ENCODE peak calls at places on chromosomes 13 and 19, in seven cellular contexts. One of them, this sample, is unnamed.

GRCh38 chr19:44662686-44663085 is 8.6 kb upstream of the CEACAM19 start:
- DNase-seq in C1 segment of cervical spinal cord: no peak
- DNase-seq in HEK293T: no peak
- DNase-seq in endothelial cell: no peak
- DNase-seq in HS-5: no peak
- DNase-seq in GM20000: no peak
- DNase-seq in cardiac fibroblast: peak
- DNase-seq in this sample: no peak

GRCh38 chr13:33154911-33155310 is 130.6 kb downstream of the STARD13 start:
- DNase-seq in C1 segment of cervical spinal cord: no peak
- DNase-seq in HEK293T: no peak
- DNase-seq in endothelial cell: no peak
- DNase-seq in HS-5: no peak
- DNase-seq in GM20000: no peak
- DNase-seq in cardiac fibroblast: no peak
- DNase-seq in this sample: no peak

GRCh38 chr19:47613165-47614146 is 4.5 kb downstream of the BICRA start:
- DNase-seq in C1 segment of cervical spinal cord: no peak
- DNase-seq in HEK293T: no peak
- DNase-seq in endothelial cell: peak
- DNase-seq in HS-5: no peak
- DNase-seq in GM20000: no peak
- DNase-seq in cardiac fibroblast: peak
- DNase-seq in this sample: no peak

GRCh38 chr19:17183858-17184271 is 31.3 kb upstream of the USE1 start:
- DNase-seq in C1 segment of cervical spinal cord: no peak
- DNase-seq in HEK293T: no peak
- DNase-seq in endothelial cell: no peak
- DNase-seq in HS-5: no peak
- DNase-seq in GM20000: peak
- DNase-seq in cardiac fibroblast: no peak
- DNase-seq in this sample: no peak

GRCh38 chr13:77124423-77124822 is 97.5 kb upstream of the FBXL3 start:
- DNase-seq in C1 segment of cervical spinal cord: no peak
- DNase-seq in HEK293T: no peak
- DNase-seq in endothelial cell: no peak
- DNase-seq in HS-5: no peak
- DNase-seq in GM20000: no peak
- DNase-seq in cardiac fibroblast: peak
- DNase-seq in this sample: no peak

GRCh38 chr13:87614276-87614675 is 56.9 kb upstream of the SLITRK5 start:
- DNase-seq in C1 segment of cervical spinal cord: no peak
- DNase-seq in HEK293T: no peak
- DNase-seq in endothelial cell: no peak
- DNase-seq in HS-5: no peak
- DNase-seq in GM20000: no peak
- DNase-seq in cardiac fibroblast: no peak
- DNase-seq in this sample: no peak

GRCh38 chr13:107277911-107278310 is 710.0 kb upstream of the ARGLU1 start:
- DNase-seq in C1 segment of cervical spinal cord: no peak
- DNase-seq in HEK293T: no peak
- DNase-seq in endothelial cell: no peak
- DNase-seq in HS-5: no peak
- DNase-seq in GM20000: no peak
- DNase-seq in cardiac fibroblast: no peak
- DNase-seq in this sample: no peak

GRCh38 chr13:46296920-46297319 is 85.2 kb downstream of the LRRC63 start:
- DNase-seq in C1 segment of cervical spinal cord: no peak
- DNase-seq in HEK293T: no peak
- DNase-seq in endothelial cell: no peak
- DNase-seq in HS-5: peak
- DNase-seq in GM20000: no peak
- DNase-seq in cardiac fibroblast: peak
- DNase-seq in this sample: no peak

GRCh38 chr13:42181381-42181953 is 90.5 kb upstream of the AKAP11 start:
- DNase-seq in C1 segment of cervical spinal cord: no peak
- DNase-seq in HEK293T: no peak
- DNase-seq in endothelial cell: no peak
- DNase-seq in HS-5: no peak
- DNase-seq in GM20000: no peak
- DNase-seq in cardiac fibroblast: peak
- DNase-seq in this sample: no peak

GRCh38 chr19:37872383-37872782 is 34.0 kb downstream of the WDR87 start:
- DNase-seq in C1 segment of cervical spinal cord: no peak
- DNase-seq in HEK293T: no peak
- DNase-seq in endothelial cell: no peak
- DNase-seq in HS-5: no peak
- DNase-seq in GM20000: no peak
- DNase-seq in cardiac fibroblast: no peak
- DNase-seq in this sample: no peak

GRCh38 chr13:110216403-110217041 is 90.4 kb downstream of the COL4A1 start:
- DNase-seq in C1 segment of cervical spinal cord: no peak
- DNase-seq in HEK293T: no peak
- DNase-seq in endothelial cell: no peak
- DNase-seq in HS-5: no peak
- DNase-seq in GM20000: no peak
- DNase-seq in cardiac fibroblast: peak
- DNase-seq in this sample: no peak

GRCh38 chr19:47176627-47177090 is 46.0 kb downstream of the SAE1 start:
- DNase-seq in C1 segment of cervical spinal cord: no peak
- DNase-seq in HEK293T: no peak
- DNase-seq in endothelial cell: no peak
- DNase-seq in HS-5: peak
- DNase-seq in GM20000: no peak
- DNase-seq in cardiac fibroblast: peak
- DNase-seq in this sample: no peak

GRCh38 chr19:34269968-34270621 is 15.7 kb downstream of the GARRE1 start:
- DNase-seq in C1 segment of cervical spinal cord: no peak
- DNase-seq in HEK293T: peak
- DNase-seq in endothelial cell: peak
- DNase-seq in HS-5: peak
- DNase-seq in GM20000: peak
- DNase-seq in cardiac fibroblast: peak
- DNase-seq in this sample: no peak

GRCh38 chr19:12657966-12658365 is 8.6 kb downstream of the MAN2B1 start:
- DNase-seq in C1 segment of cervical spinal cord: no peak
- DNase-seq in HEK293T: no peak
- DNase-seq in endothelial cell: no peak
- DNase-seq in HS-5: no peak
- DNase-seq in GM20000: no peak
- DNase-seq in cardiac fibroblast: no peak
- DNase-seq in this sample: no peak

GRCh38 chr13:110261166-110262081 is 45.5 kb downstream of the COL4A1 start:
- DNase-seq in C1 segment of cervical spinal cord: no peak
- DNase-seq in HEK293T: no peak
- DNase-seq in endothelial cell: no peak
- DNase-seq in HS-5: no peak
- DNase-seq in GM20000: no peak
- DNase-seq in cardiac fibroblast: no peak
- DNase-seq in this sample: no peak

GRCh38 chr19:5099822-5100221 is 130.9 kb downstream of the KDM4B start:
- DNase-seq in C1 segment of cervical spinal cord: no peak
- DNase-seq in HEK293T: no peak
- DNase-seq in endothelial cell: no peak
- DNase-seq in HS-5: no peak
- DNase-seq in GM20000: no peak
- DNase-seq in cardiac fibroblast: no peak
- DNase-seq in this sample: no peak

GRCh38 chr13:37608750-37609339 is 10.3 kb upstream of the POSTN start:
- DNase-seq in C1 segment of cervical spinal cord: no peak
- DNase-seq in HEK293T: no peak
- DNase-seq in endothelial cell: no peak
- DNase-seq in HS-5: no peak
- DNase-seq in GM20000: no peak
- DNase-seq in cardiac fibroblast: no peak
- DNase-seq in this sample: no peak

GRCh38 chr13:107239213-107239612 is 671.3 kb upstream of the ARGLU1 start:
- DNase-seq in C1 segment of cervical spinal cord: no peak
- DNase-seq in HEK293T: no peak
- DNase-seq in endothelial cell: no peak
- DNase-seq in HS-5: no peak
- DNase-seq in GM20000: no peak
- DNase-seq in cardiac fibroblast: no peak
- DNase-seq in this sample: no peak

GRCh38 chr13:90455861-90456260 is 891.6 kb upstream of the MIR17HG start:
- DNase-seq in C1 segment of cervical spinal cord: no peak
- DNase-seq in HEK293T: no peak
- DNase-seq in endothelial cell: no peak
- DNase-seq in HS-5: no peak
- DNase-seq in GM20000: no peak
- DNase-seq in cardiac fibroblast: peak
- DNase-seq in this sample: no peak

This sample was measured in HuH-7.5.